ENCODE peak calls at places on chromosomes 5 and 9, in nine cellular contexts. P is CD8-positive, alpha-beta T cell; X is heart right ventricle; S is K562; F is A673; Y is breast epithelium; C is aorta; O is left ventricle myocardium inferior; E is colonic mucosa. H is an unnamed sample. For H3K9me3, the result is how much of the 10 kb centered on the place peaks cover.

GRCh38 chr5:143456952-143457547 is 53.6 kb upstream of the NR3C1 start:
- DNase-seq in X (no peak), P (no peak), E (no peak), Y (no peak), F (no peak), S (no peak), C (no peak), O (no peak), H (no peak)

GRCh38 chr9:93123561-93124283 is 10.3 kb downstream of the NINJ1 start:
- DNase-seq in C (peak), X (no peak), E (no peak), O (no peak), P (no peak), F (no peak), Y (peak), S (no peak), H (no peak)

GRCh38 chr5:172904643-172905345 is 54.4 kb upstream of the RPL26L1 start:
- DNase-seq in F (no peak), E (peak), Y (peak), C (peak), O (peak), S (no peak), X (peak), P (no peak), H (no peak)

GRCh38 chr9:5884191-5884590 is 6.5 kb upstream of the MLANA start:
- DNase-seq in O (no peak), E (no peak), Y (no peak), X (no peak), S (no peak), C (no peak), P (no peak), F (no peak), H (no peak)

GRCh38 chr5:10377081-10377480 is 23.6 kb downstream of the MARCHF6 start:
- DNase-seq in E (no peak), F (no peak), Y (no peak), C (no peak), O (no peak), P (no peak), S (no peak), X (no peak), H (no peak)

GRCh38 chr9:125485471-125485870 is 221.5 kb downstream of the MAPKAP1 start:
- DNase-seq in E (no peak), F (no peak), C (no peak), S (no peak), O (no peak), X (no peak), P (no peak), Y (no peak), H (no peak)

GRCh38 chr5:94618029-94618492 is 343 bp downstream of the KIAA0825 start:
- DNase-seq in Y (no peak), P (no peak), S (peak), F (peak), E (peak), O (peak), X (peak), C (peak), H (peak)

GRCh38 chr5:132003170-132003744 is 8.2 kb downstream of the ACSL6 start:
- DNase-seq in X (peak), E (no peak), S (no peak), F (no peak), O (peak), C (peak), Y (no peak), P (no peak), H (peak)

GRCh38 chr5:169222934-169223594 is 77.9 kb downstream of the SLIT3 start:
- DNase-seq in O (no peak), E (no peak), X (no peak), F (no peak), S (no peak), Y (no peak), P (no peak), C (no peak), H (no peak)

GRCh38 chr5:68416714-68417113 is 201.2 kb downstream of the PIK3R1 start:
- DNase-seq in E (no peak), X (no peak), S (no peak), Y (no peak), F (no peak), O (no peak), C (no peak), P (no peak), H (no peak)

GRCh38 chr5:176597417-176598389 is 12.3 kb downstream of the GPRIN1 start:
- DNase-seq in Y (no peak), P (no peak), E (no peak), F (no peak), S (no peak), X (no peak), C (no peak), O (no peak), H (no peak)

GRCh38 chr5:68710514-68710913 is 383.3 kb upstream of the SLC30A5 start:
- DNase-seq in F (no peak), O (no peak), Y (no peak), S (no peak), P (no peak), C (no peak), X (no peak), E (no peak), H (no peak)

GRCh38 chr9:128877852-128878251 is 3.9 kb downstream of the KYAT1 start:
- DNase-seq in S (no peak), Y (no peak), X (no peak), O (no peak), F (peak), C (no peak), E (no peak), P (no peak), H (no peak)

GRCh38 chr9:38068616-38068865 is 486 bp downstream of the SHB start:
- DNase-seq in Y (no peak), O (no peak), E (peak), P (no peak), S (peak), F (peak), X (peak), C (no peak), H (no peak)

GRCh38 chr9:93191354-93191660 is 7.4 kb downstream of the WNK2 start:
- DNase-seq in F (no peak), O (no peak), C (no peak), X (no peak), P (no peak), Y (no peak), S (no peak), E (no peak), H (no peak)

GRCh38 chr5:170151105-170151831 is 45.6 kb downstream of the FOXI1 start:
- DNase-seq in X (peak), F (peak), E (no peak), S (peak), C (peak), O (peak), Y (no peak), P (no peak), H (peak)

GRCh38 chr5:6291961-6292360 is 86.4 kb downstream of the MED10 start:
- DNase-seq in X (no peak), Y (no peak), F (peak), C (no peak), O (no peak), P (no peak), E (no peak), S (no peak), H (no peak)

GRCh38 chr9:123953601-123954011 is 23.7 kb upstream of the DENND1A start:
- DNase-seq in F (no peak), Y (no peak), S (no peak), E (no peak), P (no peak), O (no peak), C (no peak), X (no peak), H (no peak)

GRCh38 chr9:135973276-135974219 is 12.4 kb upstream of the UBAC1 start:
- DNase-seq in C (no peak), X (no peak), F (peak), E (no peak), Y (no peak), S (no peak), P (no peak), O (no peak), H (no peak)

GRCh38 chr5:1497795-1498622 is 25.8 kb downstream of the LPCAT1 start:
- DNase-seq in Y (no peak), C (no peak), O (peak), S (no peak), F (no peak), P (no peak), X (no peak), E (no peak), H (no peak)

GRCh38 chr9:111904889-111905288 is 8.3 kb downstream of the UGCG start:
- DNase-seq in Y (no peak), O (no peak), F (no peak), P (no peak), E (no peak), C (no peak), X (no peak), S (no peak), H (no peak)

GRCh38 chr5:2656186-2656585 is 95.3 kb downstream of the IRX2 start:
- DNase-seq in S (no peak), C (no peak), F (no peak), E (no peak), O (no peak), P (no peak), Y (no peak), X (no peak), H (no peak)

GRCh38 chr9:129027685-129028191 is 393 bp downstream of the SH3GLB2 start:
- DNase-seq in E (no peak), O (peak), F (no peak), X (no peak), C (peak), P (peak), Y (no peak), S (peak), H (no peak)

GRCh38 chr5:60883229-60883628 is 39.2 kb upstream of the ELOVL7 start:
- DNase-seq in E (no peak), X (no peak), Y (no peak), P (no peak), C (no peak), S (peak), F (peak), O (no peak), H (peak)

GRCh38 chr9:126852289-126852688 is 8.2 kb upstream of the ZBTB34 start:
- DNase-seq in E (no peak), X (no peak), F (no peak), C (no peak), P (no peak), Y (no peak), O (no peak), S (no peak), H (no peak)

GRCh38 chr9:133683494-133684460 is 47.6 kb downstream of the DBH start:
- DNase-seq in C (no peak), O (peak), E (no peak), Y (no peak), X (peak), P (peak), F (no peak), S (no peak), H (no peak)

GRCh38 chr9:115042781-115043509 is 75.0 kb downstream of the TNC start:
- DNase-seq in O (no peak), S (no peak), X (no peak), E (no peak), Y (no peak), P (no peak), C (no peak), F (no peak), H (no peak)

GRCh38 chr9:133701981-133702797 is 36.0 kb downstream of the SARDH start:
- DNase-seq in E (no peak), S (no peak), O (no peak), Y (no peak), P (peak), X (no peak), F (peak), C (peak), H (no peak)

GRCh38 chr5:18483386-18483785 is 849.1 kb downstream of the TAF11L14 start:
- DNase-seq in C (no peak), X (no peak), E (no peak), O (no peak), P (no peak), F (no peak), Y (no peak), S (no peak), H (no peak)

GRCh38 chr9:87238545-87238944 is 259.1 kb upstream of the DAPK1 start:
- DNase-seq in Y (no peak), X (no peak), S (no peak), E (no peak), O (no peak), F (no peak), P (no peak), C (no peak), H (no peak)
- H3K9me3 ChIP-seq in Y (under half), X (under half), S (under half), E (under half), O (under half), F (under half), P (under half), C (under half), H (under half)

DNA sequence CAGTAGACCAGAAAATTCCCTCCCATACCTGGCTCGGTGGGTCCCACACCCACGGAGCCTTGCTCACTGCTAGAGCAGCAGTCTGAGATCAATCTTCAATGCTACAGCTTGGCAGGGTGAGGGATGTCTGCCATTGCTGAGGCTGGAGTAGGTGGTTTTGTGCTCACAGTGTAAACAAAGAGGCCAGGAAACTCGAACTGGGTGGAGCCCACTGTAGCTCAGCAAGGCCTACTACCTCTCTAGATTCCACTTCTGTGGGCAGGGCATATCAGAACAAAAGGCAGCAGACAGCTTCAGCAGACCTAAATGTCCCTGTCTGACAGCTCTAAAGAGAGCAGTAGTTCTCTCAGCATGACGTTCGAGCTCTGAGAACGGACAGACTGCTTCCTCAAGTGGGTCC is 5.6 kb upstream of the GZMA start:
- DNase-seq in F (no peak), Y (no peak), C (no peak), S (no peak), O (no peak), P (peak), E (no peak), X (no peak), H (no peak)
- H3K9me3 ChIP-seq in F (under half), Y (under half), C (under half), S (under half), O (under half), P (under half), E (under half), X (under half), H (under half)

GRCh38 chr5:110288766-110289165 is 437.7 kb downstream of the TMEM232 start:
- DNase-seq in F (peak), O (no peak), X (no peak), C (no peak), Y (no peak), S (no peak), E (no peak), P (no peak), H (no peak)
- H3K9me3 ChIP-seq in F (under half), O (under half), X (under half), C (under half), Y (under half), S (under half), E (under half), P (under half), H (under half)

GRCh38 chr5:8961219-8961618 is 584.7 kb downstream of the SEMA5A start:
- DNase-seq in E (no peak), F (no peak), O (no peak), Y (no peak), C (no peak), S (no peak), P (no peak), X (no peak), H (no peak)
- H3K9me3 ChIP-seq in E (under half), F (under half), O (under half), Y (under half), C (under half), S (under half), P (under half), X (under half), H (under half)

GRCh38 chr5:178984145-178985072 is 10.7 kb downstream of the GRM6 start:
- DNase-seq in P (no peak), F (no peak), S (no peak), C (no peak), O (no peak), Y (no peak), E (no peak), X (no peak), H (no peak)
- H3K9me3 ChIP-seq in P (under half), F (under half), S (under half), C (under half), O (half or more), Y (half or more), E (under half), X (half or more), H (under half)

GRCh38 chr9:138099803-138100598 is 222.4 kb downstream of the CACNA1B start:
- DNase-seq in P (no peak), X (peak), C (peak), F (no peak), O (peak), S (no peak), Y (no peak), E (peak), H (no peak)
- H3K9me3 ChIP-seq in P (under half), X (under half), C (under half), F (under half), O (under half), S (under half), Y (under half), E (under half), H (under half)

GRCh38 chr5:178989311-178989710 is 5.8 kb downstream of the GRM6 start:
- DNase-seq in O (no peak), P (no peak), X (no peak), S (no peak), C (no peak), F (no peak), E (no peak), Y (no peak), H (no peak)

GRCh38 chr5:178991190-178992145 is 3.7 kb downstream of the GRM6 start:
- DNase-seq in O (no peak), Y (no peak), X (no peak), C (no peak), S (no peak), P (no peak), F (no peak), E (no peak), H (no peak)

GRCh38 chr5:178988436-178989220 is 6.5 kb downstream of the GRM6 start:
- DNase-seq in S (no peak), C (no peak), Y (no peak), F (no peak), E (no peak), O (no peak), X (no peak), P (no peak), H (no peak)

GRCh38 chr5:178992291-178992895 is 2.7 kb downstream of the GRM6 start:
- DNase-seq in F (no peak), C (no peak), S (no peak), X (no peak), E (no peak), P (no peak), Y (no peak), O (no peak), H (no peak)

DNA sequence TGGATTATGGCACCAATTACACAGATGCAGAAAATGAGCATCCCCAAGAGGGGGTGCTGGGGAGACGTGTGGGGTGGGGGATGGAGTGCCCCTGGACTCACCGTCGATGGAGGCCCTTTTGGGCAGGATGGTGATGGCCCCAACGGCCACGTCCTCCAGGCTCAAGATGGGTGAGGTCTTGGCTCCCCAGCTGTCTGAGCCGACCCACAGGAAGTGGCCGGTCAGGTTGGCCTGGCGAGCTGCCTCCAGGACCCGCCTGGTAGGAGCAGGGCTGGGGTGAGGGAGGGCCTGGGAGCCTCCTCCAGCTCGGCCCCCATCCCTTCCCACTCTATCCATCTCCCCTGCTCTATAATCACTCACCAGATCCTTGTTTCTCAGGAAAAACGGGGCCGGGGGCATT is 4.6 kb downstream of the GRM6 start:
- DNase-seq in E (no peak), Y (no peak), S (no peak), P (no peak), C (no peak), O (no peak), F (no peak), X (no peak), H (no peak)
- H3K9me3 ChIP-seq in E (under half), Y (half or more), S (under half), P (under half), C (under half), O (under half), F (under half), X (under half), H (under half)

DNA sequence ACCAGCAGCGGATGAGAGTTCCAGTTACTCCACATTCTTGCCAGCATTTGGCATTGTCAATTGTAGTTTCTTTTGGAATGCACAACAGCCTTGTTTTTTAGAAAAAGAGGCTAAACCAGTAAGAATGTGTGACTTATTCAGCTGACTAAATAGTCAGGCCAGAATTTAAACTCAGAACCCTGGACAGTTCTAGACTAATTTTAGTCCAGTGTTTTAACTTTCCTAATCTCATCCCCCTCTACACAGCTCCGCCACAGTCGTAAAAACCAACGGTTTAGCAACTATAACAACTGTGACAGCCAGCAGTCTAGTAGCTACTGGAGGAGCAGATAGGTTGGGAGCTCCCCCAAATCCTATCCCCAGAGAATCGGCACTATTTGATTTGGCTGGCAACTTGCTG is 103.7 kb downstream of the FOXD1 start:
- DNase-seq in F (no peak), S (no peak), P (no peak), X (no peak), E (no peak), Y (no peak), C (no peak), O (no peak), H (no peak)
- H3K9me3 ChIP-seq in F (under half), S (under half), P (under half), X (under half), E (under half), Y (under half), C (under half), O (under half), H (under half)

DNA sequence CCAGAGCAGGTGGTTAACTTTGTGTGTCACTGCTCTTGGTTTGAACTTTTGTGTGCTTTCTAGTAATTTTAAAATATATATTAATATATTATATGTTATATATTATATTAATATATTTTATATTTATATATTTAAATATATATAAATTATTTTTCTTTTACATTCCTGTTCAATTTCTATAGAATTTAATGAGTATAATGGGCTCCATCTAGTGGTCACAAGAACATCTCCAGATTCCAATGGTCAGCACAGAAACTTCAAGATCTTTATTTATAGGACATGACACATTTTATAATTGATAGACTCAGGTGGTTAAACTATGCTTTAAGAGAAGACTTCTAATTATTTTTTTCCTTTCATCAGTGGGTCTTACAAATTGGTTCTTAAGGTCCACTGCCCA is 39.1 kb downstream of the COL23A1 start:
- DNase-seq in E (no peak), F (peak), X (no peak), P (no peak), O (no peak), Y (no peak), C (no peak), S (peak), H (no peak)
- H3K9me3 ChIP-seq in E (under half), F (under half), X (under half), P (under half), O (under half), Y (under half), C (under half), S (under half), H (under half)

GRCh38 chr5:179124853-179125788 is 64.9 kb downstream of the ZNF354C start:
- DNase-seq in P (no peak), E (no peak), O (no peak), C (peak), F (no peak), S (no peak), Y (peak), X (no peak), H (no peak)

GRCh38 chr5:179124329-179124852 is 64.2 kb downstream of the ZNF354C start:
- DNase-seq in Y (peak), C (peak), X (no peak), E (no peak), O (no peak), P (no peak), S (no peak), F (no peak), H (no peak)

GRCh38 chr5:179126506-179126991 is 66.4 kb downstream of the ZNF354C start:
- DNase-seq in Y (peak), S (no peak), C (peak), E (no peak), F (no peak), P (no peak), O (no peak), X (no peak), H (no peak)

GRCh38 chr5:179127136-179128040 is 67.2 kb downstream of the ZNF354C start:
- DNase-seq in X (no peak), O (no peak), F (no peak), S (no peak), E (no peak), Y (peak), P (no peak), C (peak), H (no peak)

GRCh38 chr5:179125789-179126505 is 65.8 kb downstream of the ZNF354C start:
- DNase-seq in P (no peak), S (no peak), X (no peak), O (no peak), F (no peak), Y (peak), E (no peak), C (peak), H (no peak)
- H3K9me3 ChIP-seq in P (under half), S (under half), X (under half), O (under half), F (under half), Y (under half), E (under half), C (under half), H (under half)

H was measured in HAP-1.